ENCODE peak calls at places on chromosomes 1 and 21, in nine cellular contexts. One of them, this sample, is unnamed.
A peak's percentile ranks its signal among the peaks of the same experiment; 100 is the strongest.

GRCh38 chr21:38567577-38568360 is 69.5 kb upstream of the ERG start:
- DNase-seq in activated T-helper 1 cell treated with Interleukin-2 at 50 U/mL for 16 hours: no peak
- DNase-seq in LoVo: no peak
- DNase-seq in hippocampal formation: no peak
- DNase-seq in uterus: no peak
- DNase-seq in CD4-positive, alpha-beta T cell: no peak
- DNase-seq in progenitor cell of endocrine pancreas: no peak
- DNase-seq in Peyer's patch: no peak
- DNase-seq in ureter: no peak
- DNase-seq in this sample: no peak

GRCh38 chr1:226641671-226642231 is 93.2 kb downstream of the STUM start:
- DNase-seq in activated T-helper 1 cell treated with Interleukin-2 at 50 U/mL for 16 hours: no peak
- DNase-seq in LoVo: no peak
- DNase-seq in hippocampal formation: no peak
- DNase-seq in uterus: peak; percentile 21
- DNase-seq in CD4-positive, alpha-beta T cell: no peak
- DNase-seq in progenitor cell of endocrine pancreas: no peak
- DNase-seq in Peyer's patch: peak; percentile 34
- DNase-seq in ureter: no peak
- DNase-seq in this sample: peak; percentile 21

GRCh38 chr1:38589036-38589435 is 270.5 kb downstream of the RRAGC start:
- DNase-seq in activated T-helper 1 cell treated with Interleukin-2 at 50 U/mL for 16 hours: no peak
- DNase-seq in LoVo: peak; percentile 41
- DNase-seq in hippocampal formation: no peak
- DNase-seq in uterus: no peak
- DNase-seq in CD4-positive, alpha-beta T cell: no peak
- DNase-seq in progenitor cell of endocrine pancreas: no peak
- DNase-seq in Peyer's patch: no peak
- DNase-seq in ureter: no peak
- DNase-seq in this sample: peak; percentile 69

GRCh38 chr1:239843556-239843955 is 248.1 kb upstream of the FMN2 start:
- DNase-seq in activated T-helper 1 cell treated with Interleukin-2 at 50 U/mL for 16 hours: no peak
- DNase-seq in LoVo: no peak
- DNase-seq in hippocampal formation: no peak
- DNase-seq in uterus: no peak
- DNase-seq in CD4-positive, alpha-beta T cell: no peak
- DNase-seq in progenitor cell of endocrine pancreas: no peak
- DNase-seq in Peyer's patch: no peak
- DNase-seq in ureter: no peak
- DNase-seq in this sample: no peak

GRCh38 chr1:37035014-37035686 is 835 bp upstream of the GRIK3 start:
- DNase-seq in activated T-helper 1 cell treated with Interleukin-2 at 50 U/mL for 16 hours: no peak
- DNase-seq in LoVo: no peak
- DNase-seq in hippocampal formation: no peak
- DNase-seq in uterus: no peak
- DNase-seq in CD4-positive, alpha-beta T cell: no peak
- DNase-seq in progenitor cell of endocrine pancreas: no peak
- DNase-seq in Peyer's patch: no peak
- DNase-seq in ureter: no peak
- DNase-seq in this sample: no peak

GRCh38 chr1:204128464-204128963 is 23.3 kb downstream of the ETNK2 start:
- DNase-seq in activated T-helper 1 cell treated with Interleukin-2 at 50 U/mL for 16 hours: no peak
- DNase-seq in LoVo: no peak
- DNase-seq in hippocampal formation: no peak
- DNase-seq in uterus: no peak
- DNase-seq in CD4-positive, alpha-beta T cell: no peak
- DNase-seq in progenitor cell of endocrine pancreas: no peak
- DNase-seq in Peyer's patch: no peak
- DNase-seq in ureter: no peak
- DNase-seq in this sample: no peak

GRCh38 chr1:218480691-218481099 is 135.6 kb downstream of the TGFB2 start:
- DNase-seq in activated T-helper 1 cell treated with Interleukin-2 at 50 U/mL for 16 hours: no peak
- DNase-seq in LoVo: peak; percentile 44
- DNase-seq in hippocampal formation: no peak
- DNase-seq in uterus: no peak
- DNase-seq in CD4-positive, alpha-beta T cell: no peak
- DNase-seq in progenitor cell of endocrine pancreas: no peak
- DNase-seq in Peyer's patch: no peak
- DNase-seq in ureter: no peak
- DNase-seq in this sample: no peak

GRCh38 chr1:165225650-165226049 is 130.9 kb downstream of the LMX1A start:
- DNase-seq in activated T-helper 1 cell treated with Interleukin-2 at 50 U/mL for 16 hours: no peak
- DNase-seq in LoVo: no peak
- DNase-seq in hippocampal formation: no peak
- DNase-seq in uterus: no peak
- DNase-seq in CD4-positive, alpha-beta T cell: no peak
- DNase-seq in progenitor cell of endocrine pancreas: no peak
- DNase-seq in Peyer's patch: no peak
- DNase-seq in ureter: no peak
- DNase-seq in this sample: no peak

GRCh38 chr1:226708342-226708780 is 30.7 kb downstream of the ITPKB start:
- DNase-seq in activated T-helper 1 cell treated with Interleukin-2 at 50 U/mL for 16 hours: no peak
- DNase-seq in LoVo: no peak
- DNase-seq in hippocampal formation: no peak
- DNase-seq in uterus: peak; percentile 72
- DNase-seq in CD4-positive, alpha-beta T cell: no peak
- DNase-seq in progenitor cell of endocrine pancreas: no peak
- DNase-seq in Peyer's patch: no peak
- DNase-seq in ureter: no peak
- DNase-seq in this sample: no peak

GRCh38 chr1:51236548-51237312 is 657 bp downstream of the RNF11 start:
- DNase-seq in activated T-helper 1 cell treated with Interleukin-2 at 50 U/mL for 16 hours: peak; percentile 13
- DNase-seq in LoVo: peak; percentile 18
- DNase-seq in hippocampal formation: no peak
- DNase-seq in uterus: peak; percentile 53
- DNase-seq in CD4-positive, alpha-beta T cell: peak; percentile 19
- DNase-seq in progenitor cell of endocrine pancreas: peak; percentile 23
- DNase-seq in Peyer's patch: peak; percentile 79
- DNase-seq in ureter: peak; percentile 50
- DNase-seq in this sample: peak; percentile 46

GRCh38 chr1:32817815-32818786 is 648 bp downstream of the S100PBP start:
- DNase-seq in activated T-helper 1 cell treated with Interleukin-2 at 50 U/mL for 16 hours: peak; percentile 10
- DNase-seq in LoVo: peak; percentile 48
- DNase-seq in hippocampal formation: peak; percentile 19
- DNase-seq in uterus: peak; percentile 69
- DNase-seq in CD4-positive, alpha-beta T cell: peak; percentile 15
- DNase-seq in progenitor cell of endocrine pancreas: peak; percentile 54
- DNase-seq in Peyer's patch: peak; percentile 81
- DNase-seq in ureter: peak; percentile 78
- DNase-seq in this sample: peak; percentile 88

GRCh38 chr1:192544983-192545393 is 30.6 kb upstream of the RGS1 start:
- DNase-seq in activated T-helper 1 cell treated with Interleukin-2 at 50 U/mL for 16 hours: no peak
- DNase-seq in LoVo: no peak
- DNase-seq in hippocampal formation: no peak
- DNase-seq in uterus: no peak
- DNase-seq in CD4-positive, alpha-beta T cell: no peak
- DNase-seq in progenitor cell of endocrine pancreas: no peak
- DNase-seq in Peyer's patch: no peak
- DNase-seq in ureter: no peak
- DNase-seq in this sample: no peak

GRCh38 chr1:25577151-25577920 is 33.9 kb downstream of the LDLRAP1 start:
- DNase-seq in activated T-helper 1 cell treated with Interleukin-2 at 50 U/mL for 16 hours: no peak
- DNase-seq in LoVo: no peak
- DNase-seq in hippocampal formation: no peak
- DNase-seq in uterus: no peak
- DNase-seq in CD4-positive, alpha-beta T cell: no peak
- DNase-seq in progenitor cell of endocrine pancreas: no peak
- DNase-seq in Peyer's patch: no peak
- DNase-seq in ureter: no peak
- DNase-seq in this sample: no peak

GRCh38 chr1:234936631-234937389 is 191.8 kb downstream of the TOMM20 start:
- DNase-seq in activated T-helper 1 cell treated with Interleukin-2 at 50 U/mL for 16 hours: no peak
- DNase-seq in LoVo: no peak
- DNase-seq in hippocampal formation: no peak
- DNase-seq in uterus: no peak
- DNase-seq in CD4-positive, alpha-beta T cell: no peak
- DNase-seq in progenitor cell of endocrine pancreas: no peak
- DNase-seq in Peyer's patch: no peak
- DNase-seq in ureter: no peak
- DNase-seq in this sample: no peak

GRCh38 chr1:41805771-41806471 is 112.8 kb downstream of the HIVEP3 start:
- DNase-seq in activated T-helper 1 cell treated with Interleukin-2 at 50 U/mL for 16 hours: no peak
- DNase-seq in LoVo: no peak
- DNase-seq in hippocampal formation: no peak
- DNase-seq in uterus: no peak
- DNase-seq in CD4-positive, alpha-beta T cell: peak; percentile 22
- DNase-seq in progenitor cell of endocrine pancreas: no peak
- DNase-seq in Peyer's patch: no peak
- DNase-seq in ureter: no peak
- DNase-seq in this sample: no peak

GRCh38 chr1:31683997-31684396 is 19.8 kb downstream of the COL16A1 start:
- DNase-seq in activated T-helper 1 cell treated with Interleukin-2 at 50 U/mL for 16 hours: no peak
- DNase-seq in LoVo: no peak
- DNase-seq in hippocampal formation: no peak
- DNase-seq in uterus: no peak
- DNase-seq in CD4-positive, alpha-beta T cell: no peak
- DNase-seq in progenitor cell of endocrine pancreas: no peak
- DNase-seq in Peyer's patch: peak; percentile 68
- DNase-seq in ureter: no peak
- DNase-seq in this sample: no peak

GRCh38 chr1:225813250-225813964 is 3.5 kb downstream of the EPHX1 start:
- DNase-seq in activated T-helper 1 cell treated with Interleukin-2 at 50 U/mL for 16 hours: no peak
- DNase-seq in LoVo: no peak
- DNase-seq in hippocampal formation: no peak
- DNase-seq in uterus: peak; percentile 84
- DNase-seq in CD4-positive, alpha-beta T cell: no peak
- DNase-seq in progenitor cell of endocrine pancreas: no peak
- DNase-seq in Peyer's patch: peak; percentile 74
- DNase-seq in ureter: peak; percentile 68
- DNase-seq in this sample: peak; percentile 80

GRCh38 chr1:96313216-96313615 is 408.4 kb upstream of the PTBP2 start:
- DNase-seq in activated T-helper 1 cell treated with Interleukin-2 at 50 U/mL for 16 hours: no peak
- DNase-seq in LoVo: no peak
- DNase-seq in hippocampal formation: peak; percentile 0
- DNase-seq in uterus: no peak
- DNase-seq in CD4-positive, alpha-beta T cell: no peak
- DNase-seq in progenitor cell of endocrine pancreas: no peak
- DNase-seq in Peyer's patch: no peak
- DNase-seq in ureter: no peak
- DNase-seq in this sample: no peak

GRCh38 chr1:21468597-21468996 is 28.7 kb downstream of the NBPF3 start:
- DNase-seq in activated T-helper 1 cell treated with Interleukin-2 at 50 U/mL for 16 hours: no peak
- DNase-seq in LoVo: no peak
- DNase-seq in hippocampal formation: no peak
- DNase-seq in uterus: no peak
- DNase-seq in CD4-positive, alpha-beta T cell: no peak
- DNase-seq in progenitor cell of endocrine pancreas: no peak
- DNase-seq in Peyer's patch: no peak
- DNase-seq in ureter: no peak
- DNase-seq in this sample: no peak